ENCODE peak calls at places on chromosomes 11 and 22, in four cellular contexts. Q is fibroblast of lung, G is DND-41, R is GM23248. C is an unnamed sample.

GRCh38 chr11:9916480-9916879 is 252.6 kb downstream of the SWAP70 start:
- DNase-seq in G (no peak), R (no peak), Q (no peak), C (no peak)

GRCh38 chr22:21970037-21970799 is 12.4 kb downstream of the TOP3B start:
- DNase-seq in G (no peak), Q (no peak), R (no peak), C (no peak)

GRCh38 chr22:36411589-36412258 is 24.0 kb upstream of the MYH9 start:
- DNase-seq in Q (no peak), G (peak; percentile 49), R (no peak), C (no peak)

GRCh38 chr11:120578591-120579154 is 67.1 kb downstream of the GRIK4 start:
- DNase-seq in R (no peak), Q (no peak), G (no peak), C (no peak)

GRCh38 chr11:69654660-69655478 is 13.9 kb downstream of the CCND1 start:
- DNase-seq in R (peak; percentile 70), Q (peak; percentile 49), G (no peak), C (no peak)

GRCh38 chr11:35295751-35296150 is 123.6 kb downstream of the SLC1A2 start:
- DNase-seq in Q (no peak), R (no peak), G (no peak), C (no peak)

GRCh38 chr11:70103256-70103975 is 25.3 kb downstream of the ANO1 start:
- DNase-seq in G (no peak), Q (no peak), R (no peak), C (no peak)

GRCh38 chr11:5069272-5069671 is at the start of gene OR52E1:
- DNase-seq in R (no peak), G (no peak), Q (no peak), C (no peak)

GRCh38 chr11:119338946-119339580 is 1.6 kb downstream of the C1QTNF5 start:
- DNase-seq in G (no peak), R (no peak), Q (no peak), C (no peak)

GRCh38 chr11:125772834-125773505 is 5.7 kb downstream of the PATE2 start:
- DNase-seq in Q (peak; percentile 13), R (peak; percentile 88), G (no peak), C (no peak)

GRCh38 chr22:31094741-31095140 is 12.6 kb downstream of the SELENOM start:
- DNase-seq in Q (no peak), R (no peak), G (no peak), C (no peak)

GRCh38 chr11:33478111-33478573 is 221.0 kb downstream of the HIPK3 start:
- DNase-seq in G (no peak), Q (peak; percentile 19), R (no peak), C (no peak)

GRCh38 chr11:20669833-20670684 is 673 bp downstream of the NELL1 start:
- DNase-seq in G (no peak), R (no peak), Q (no peak), C (no peak)

GRCh38 chr22:43236401-43237166 is 49.6 kb upstream of the TTLL12 start:
- DNase-seq in R (no peak), Q (no peak), G (no peak), C (no peak)

GRCh38 chr11:27658535-27659236 is 41.6 kb downstream of the BDNF start:
- DNase-seq in Q (no peak), R (no peak), G (no peak), C (no peak)

GRCh38 chr11:7665473-7666291 is 7.6 kb downstream of the CYB5R2 start:
- DNase-seq in R (peak; percentile 82), G (peak; percentile 51), Q (peak; percentile 62), C (peak; percentile 92)

GRCh38 chr11:65262381-65262680 is 569 bp downstream of the POLA2 start:
- DNase-seq in R (peak; percentile 84), Q (peak; percentile 59), G (peak; percentile 61), C (peak; percentile 79)

GRCh38 chr11:17613983-17614382 is 66.9 kb downstream of the OTOG start:
- DNase-seq in G (no peak), Q (no peak), R (no peak), C (no peak)

GRCh38 chr11:117107701-117108590 is 9.7 kb upstream of the SIK3 start:
- DNase-seq in G (no peak), R (peak; percentile 27), Q (peak; percentile 60), C (no peak)

GRCh38 chr11:61115498-61116224 is 13.4 kb downstream of the CD5 start:
- DNase-seq in Q (no peak), G (no peak), R (no peak), C (no peak)

GRCh38 chr22:46777609-46777970 is 15.1 kb downstream of the TBC1D22A start:
- DNase-seq in G (no peak), R (no peak), Q (no peak), C (peak; percentile 82)

GRCh38 chr22:41501209-41501608 is 32.3 kb downstream of the ACO2 start:
- DNase-seq in R (peak; percentile 30), Q (peak; percentile 27), G (peak; percentile 28), C (peak; percentile 92)

GRCh38 chr11:88515002-88515401 is 177.5 kb upstream of the CTSC start:
- DNase-seq in G (no peak), Q (no peak), R (no peak), C (no peak)

GRCh38 chr11:111347723-111348115 is 31.4 kb downstream of the POU2AF1 start:
- DNase-seq in Q (no peak), G (no peak), R (peak; percentile 90), C (peak; percentile 72)

GRCh38 chr22:49789289-49790141 is 38.2 kb downstream of the BRD1 start:
- DNase-seq in R (peak; percentile 67), G (peak; percentile 20), Q (peak; percentile 53), C (no peak)

GRCh38 chr11:766106-766940 is 11.0 kb downstream of the GATD1 start:
- DNase-seq in G (no peak), Q (no peak), R (no peak), C (no peak)

GRCh38 chr11:31325162-31325561 is 44.4 kb downstream of the DCDC1 start:
- DNase-seq in G (no peak), Q (peak; percentile 78), R (peak; percentile 69), C (no peak)

GRCh38 chr22:25941365-25941960 is 199.5 kb downstream of the MYO18B start:
- DNase-seq in G (no peak), Q (no peak), R (no peak), C (no peak)

GRCh38 chr11:86222081-86222480 is 22.5 kb upstream of the EED start:
- DNase-seq in G (no peak), R (no peak), Q (no peak), C (no peak)

GRCh38 chr11:1863352-1864215 is 10.7 kb downstream of the LSP1 start:
- DNase-seq in R (peak; percentile 89), Q (peak; percentile 92), G (peak; percentile 18), C (no peak)

GRCh38 chr11:19703211-19703610 is 9.4 kb upstream of the NAV2 start:
- DNase-seq in G (no peak), R (peak; percentile 58), Q (no peak), C (no peak)

DNA sequence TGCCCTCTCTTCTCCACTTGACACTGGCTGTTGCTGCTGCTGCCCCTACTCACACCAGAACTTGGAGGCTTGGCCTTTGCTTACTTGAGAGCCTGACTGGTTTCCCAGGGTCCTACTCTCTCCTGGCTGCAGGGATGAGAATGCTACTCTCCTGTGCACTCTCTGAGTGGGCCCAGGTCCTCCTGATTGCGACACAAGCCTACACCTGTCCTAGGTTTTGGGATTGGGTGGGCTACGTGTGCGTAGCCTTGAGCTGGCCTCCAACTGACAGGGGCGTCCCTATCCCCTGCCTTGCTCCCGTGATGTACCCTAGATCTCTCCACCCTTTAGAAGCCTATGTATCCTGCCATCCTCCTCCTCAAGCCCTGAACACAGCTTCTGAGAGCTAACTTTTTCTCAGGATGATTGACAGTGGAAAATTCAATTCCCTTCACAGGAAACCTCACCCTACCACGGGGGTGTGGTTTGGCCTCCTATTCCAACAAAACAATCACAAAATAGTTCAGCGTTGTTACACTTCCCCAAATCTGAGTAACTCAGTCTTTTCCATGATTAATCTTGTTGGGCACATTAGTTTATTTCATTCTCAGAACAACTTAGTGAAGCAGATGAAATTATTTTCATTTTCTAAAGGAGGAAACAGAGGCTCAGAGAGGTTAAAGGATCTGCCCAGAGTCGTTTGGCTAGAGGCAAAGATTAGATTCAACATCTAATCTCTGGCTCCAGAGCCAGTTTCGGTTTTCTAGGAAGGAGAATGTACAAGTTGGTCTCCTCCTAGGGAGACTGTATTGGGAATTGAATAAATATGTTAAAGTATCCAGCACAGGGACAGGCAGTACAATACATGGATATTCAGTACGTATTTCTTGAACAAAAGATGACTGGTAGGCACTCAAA is 17.6 kb upstream of the AMOTL1 start:
- DNase-seq in R (peak; percentile 37), G (no peak), Q (no peak), C (no peak)
- H2AFZ ChIP-seq in R (peak overlapping the region; percentile 63), G (no peak overlapping the region), Q (no peak overlapping the region), C (no peak overlapping the region)

DNA sequence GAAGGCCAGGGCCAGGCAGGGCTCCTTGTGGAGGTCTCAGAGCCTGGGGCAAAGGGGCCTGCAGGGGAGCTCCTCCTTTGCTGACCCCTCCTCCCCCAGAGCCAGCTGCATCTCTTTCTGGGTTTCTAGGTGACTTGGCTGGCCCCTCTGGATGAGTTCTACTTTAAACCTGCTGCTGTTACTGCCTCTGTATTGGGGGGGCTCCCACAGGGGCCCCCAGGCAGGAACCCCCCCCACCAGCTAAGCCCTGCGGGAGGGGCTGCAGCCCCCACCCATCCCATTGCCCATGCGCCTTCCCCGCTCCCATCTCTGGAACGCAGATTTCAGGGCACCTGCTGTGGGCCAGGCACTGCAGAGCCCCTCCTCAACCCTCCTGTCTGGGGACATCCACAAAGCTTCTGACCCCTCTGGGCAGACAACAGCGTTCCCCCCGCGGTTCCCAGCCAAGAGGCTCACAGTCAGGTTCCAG is 890 bp upstream of the PLCB3 start:
- DNase-seq in R (no peak), Q (no peak), G (no peak), C (no peak)
- H2AFZ ChIP-seq in R (no peak overlapping the region), Q (no peak overlapping the region), G (peak overlapping the region; percentile 97), C (no peak overlapping the region)

DNA sequence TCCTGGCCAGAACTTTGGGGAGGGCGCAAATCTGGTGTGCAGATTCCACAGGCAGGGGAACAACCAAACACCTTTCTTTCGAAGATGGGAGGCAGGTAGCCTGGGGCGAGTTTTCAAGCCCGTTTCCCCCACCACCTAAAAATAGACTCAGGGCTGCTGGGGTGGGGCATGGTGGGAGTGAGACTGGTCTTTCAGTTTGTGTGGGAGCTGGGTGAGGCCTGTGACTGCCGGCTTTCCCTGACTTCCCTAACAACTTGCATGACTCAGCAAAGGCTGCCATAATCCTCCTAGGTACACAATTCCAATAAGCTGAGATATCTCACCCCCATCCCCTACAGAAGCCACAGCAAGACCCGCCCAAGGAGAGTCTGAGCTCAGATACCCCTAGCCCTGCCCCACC is 4.3 kb upstream of the OR5B12 start:
- DNase-seq in R (no peak), Q (no peak), G (no peak), C (no peak)
- H2AFZ ChIP-seq in R (no peak overlapping the region), Q (no peak overlapping the region), G (no peak overlapping the region), C (no peak overlapping the region)

DNA sequence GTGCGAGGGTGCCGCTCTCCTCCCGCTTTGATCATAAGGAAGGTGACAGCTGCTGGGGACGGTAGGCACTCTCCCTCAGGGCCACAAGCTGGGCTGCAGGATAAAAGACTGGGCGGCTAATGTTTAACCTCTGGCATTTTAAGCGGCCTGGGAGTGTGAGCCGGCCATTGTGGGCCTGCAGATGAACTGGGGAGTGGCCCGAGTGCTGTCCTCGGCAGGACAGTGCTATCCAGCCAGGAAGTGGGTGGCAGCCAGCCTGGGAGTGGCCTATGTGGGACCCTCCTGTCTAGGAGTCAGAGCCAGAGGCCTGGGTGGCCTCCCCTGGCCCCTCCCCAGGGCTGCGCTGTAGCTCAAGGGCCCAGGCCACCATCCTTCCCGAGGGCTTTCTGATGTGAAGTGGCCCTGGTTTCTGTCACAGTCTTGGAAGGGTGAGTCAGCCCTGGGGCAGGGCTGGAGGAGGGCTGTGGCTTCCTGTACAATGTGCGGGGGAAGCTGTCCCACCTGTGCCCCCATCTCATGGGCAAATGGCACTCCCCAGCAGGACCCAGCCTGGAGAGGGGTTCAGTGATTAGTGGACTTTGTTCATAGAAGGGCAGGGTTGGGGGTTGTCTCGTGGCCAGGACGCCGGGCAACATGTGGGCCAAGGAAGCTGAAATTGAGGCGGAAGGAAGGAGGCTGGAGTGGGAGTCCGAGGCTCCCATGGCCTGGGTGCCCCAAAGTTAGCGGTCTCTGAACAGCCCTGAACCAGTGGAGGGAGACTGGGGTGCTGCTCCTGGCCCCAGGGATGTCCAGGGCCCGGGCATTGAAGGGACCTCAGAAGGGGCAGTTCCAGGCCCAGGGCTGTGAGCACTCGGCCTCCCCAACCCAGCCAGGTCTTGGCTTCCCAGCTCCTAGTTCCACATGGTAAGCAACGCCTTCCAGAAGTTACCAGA is 59.0 kb upstream of the PRODH start:
- DNase-seq in R (no peak), Q (no peak), G (no peak), C (no peak)
- H2AFZ ChIP-seq in R (no peak overlapping the region), Q (no peak overlapping the region), G (no peak overlapping the region), C (no peak overlapping the region)